ENCODE peak calls at places on chromosomes 12 and 14, in six cellular contexts. Q is CD8-positive, alpha-beta T cell; L is CD8-positive, alpha-beta memory T cell; S is K562; W is cardiac muscle cell; X is right cardiac atrium. O is an unnamed sample. For H3K27me3 and H3K4me1, the result is how much of the 10 kb centered on the place peaks cover.

GRCh38 chr12:68587448-68587873 is 23.2 kb upstream of the RAP1B start:
- DNase-seq in W (no peak), Q (peak), L (peak), S (no peak), X (no peak), O (peak)

GRCh38 chr14:61537567-61538463 is 157.5 kb upstream of the HIF1A start:
- DNase-seq in Q (no peak), S (no peak), W (no peak), X (no peak), L (no peak), O (no peak)

GRCh38 chr12:12776261-12776660 is 9.2 kb upstream of the APOLD1 start:
- DNase-seq in S (no peak), Q (no peak), X (no peak), L (no peak), W (no peak), O (no peak)

GRCh38 chr14:43308411-43308810 is 1198.7 kb downstream of the FSCB start:
- DNase-seq in X (no peak), W (no peak), S (no peak), L (no peak), Q (no peak), O (no peak)

GRCh38 chr14:30016025-30016424 is 88.4 kb upstream of the PRKD1 start:
- DNase-seq in S (no peak), W (no peak), X (no peak), L (no peak), Q (no peak), O (no peak)

GRCh38 chr14:103281496-103282231 is 52.4 kb upstream of the EIF5 start:
- DNase-seq in S (peak), X (no peak), L (no peak), W (peak), Q (no peak), O (no peak)

GRCh38 chr14:38944691-38945090 is 158.3 kb downstream of the SEC23A start:
- DNase-seq in X (no peak), W (no peak), Q (no peak), S (no peak), L (no peak), O (no peak)

GRCh38 chr12:46154221-46154975 is 114.4 kb downstream of the SLC38A1 start:
- DNase-seq in S (no peak), X (no peak), W (peak), Q (no peak), L (no peak), O (no peak)

GRCh38 chr14:68140111-68140741 is 320.6 kb downstream of the RAD51B start:
- DNase-seq in X (no peak), W (peak), L (no peak), S (no peak), Q (no peak), O (no peak)

GRCh38 chr12:14185441-14186192 is 179.9 kb upstream of the ATF7IP start:
- DNase-seq in X (no peak), S (peak), Q (no peak), W (peak), L (no peak), O (no peak)

GRCh38 chr12:10249690-10250455 is 37.2 kb downstream of the GABARAPL1 start:
- DNase-seq in S (no peak), Q (peak), X (no peak), W (no peak), L (no peak), O (no peak)

GRCh38 chr12:53989227-53990113 is 4.5 kb downstream of the HOXC10 start:
- DNase-seq in S (peak), W (peak), X (no peak), L (no peak), Q (no peak), O (no peak)

GRCh38 chr12:118682656-118683055 is 298.7 kb upstream of the SRRM4 start:
- DNase-seq in L (no peak), S (no peak), W (no peak), X (no peak), Q (no peak), O (no peak)

GRCh38 chr14:61077946-61078738 is 97.1 kb downstream of the SLC38A6 start:
- DNase-seq in S (no peak), X (no peak), Q (no peak), L (no peak), W (no peak), O (no peak)

GRCh38 chr12:99339663-99340062 is 307.9 kb upstream of the GARIN6 start:
- DNase-seq in X (no peak), Q (no peak), L (no peak), S (no peak), W (no peak), O (no peak)

GRCh38 chr14:30521899-30522736 is 36.8 kb upstream of the G2E3 start:
- DNase-seq in S (peak), L (no peak), W (peak), X (no peak), Q (no peak), O (peak)

GRCh38 chr14:51176819-51177218 is 63.2 kb upstream of the TMX1 start:
- DNase-seq in S (no peak), X (no peak), Q (no peak), W (no peak), L (no peak), O (no peak)

GRCh38 chr12:93530358-93530757 is 42.1 kb upstream of the SOCS2 start:
- DNase-seq in Q (no peak), W (no peak), X (no peak), S (no peak), L (no peak), O (no peak)

GRCh38 chr12:46770501-46771183 is 55.2 kb downstream of the SLC38A4 start:
- DNase-seq in Q (no peak), L (no peak), W (peak), S (no peak), X (no peak), O (no peak)

GRCh38 chr14:65290830-65291229 is 121.7 kb upstream of the FUT8 start:
- DNase-seq in Q (no peak), X (no peak), W (no peak), S (no peak), L (no peak), O (no peak)

GRCh38 chr14:93991649-93992048 is 5.5 kb upstream of the CCDC197 start:
- DNase-seq in L (no peak), S (no peak), X (no peak), Q (no peak), W (no peak), O (no peak)

GRCh38 chr14:34592623-34593022 is 37.3 kb downstream of the SNX6 start:
- DNase-seq in S (no peak), X (no peak), W (no peak), L (no peak), Q (no peak), O (no peak)

GRCh38 chr14:85539510-85539909 is 9.6 kb downstream of the FLRT2 start:
- DNase-seq in L (no peak), Q (no peak), X (no peak), W (no peak), S (no peak), O (no peak)

GRCh38 chr14:91586451-91586850 is 76.3 kb upstream of the PPP4R3A start:
- DNase-seq in S (no peak), X (no peak), Q (no peak), W (no peak), L (no peak), O (no peak)

GRCh38 chr12:107302649-107303386 is 209.5 kb upstream of the CRY1 start:
- DNase-seq in S (no peak), L (no peak), X (no peak), W (no peak), Q (no peak), O (no peak)

GRCh38 chr12:46385439-46385838 is 12.9 kb upstream of the SLC38A2 start:
- DNase-seq in X (no peak), W (no peak), L (no peak), S (peak), Q (no peak), O (no peak)

GRCh38 chr12:27644446-27644845 is 51.8 kb upstream of the REP15 start:
- DNase-seq in L (no peak), S (no peak), Q (no peak), W (no peak), X (no peak), O (no peak)

GRCh38 chr12:87491089-87491488 is 538.1 kb downstream of the C12orf50 start:
- DNase-seq in X (no peak), L (no peak), W (no peak), S (no peak), Q (no peak), O (no peak)

GRCh38 chr14:60313093-60313492 is 64.1 kb downstream of the PPM1A start:
- DNase-seq in S (peak), X (no peak), Q (no peak), L (no peak), W (no peak), O (no peak)

GRCh38 chr12:95146767-95147166 is 70.5 kb downstream of the FGD6 start:
- DNase-seq in Q (no peak), X (no peak), L (no peak), W (no peak), S (no peak), O (no peak)

GRCh38 chr12:22407397-22407796 is 72.9 kb upstream of the ST8SIA1 start:
- DNase-seq in L (no peak), W (no peak), S (no peak), X (no peak), Q (no peak), O (no peak)

GRCh38 chr12:131979606-131980005 is 29.9 kb downstream of the EP400 start:
- DNase-seq in Q (no peak), L (no peak), S (no peak), X (no peak), W (no peak), O (no peak)

GRCh38 chr12:131982041-131982440 is 32.3 kb downstream of the EP400 start:
- DNase-seq in X (no peak), W (no peak), Q (no peak), S (no peak), L (no peak), O (no peak)

GRCh38 chr12:131980263-131980662 is 30.5 kb downstream of the EP400 start:
- DNase-seq in Q (no peak), X (no peak), W (no peak), S (no peak), L (no peak), O (no peak)

GRCh38 chr12:131983026-131983425 is 33.3 kb downstream of the EP400 start:
- DNase-seq in Q (no peak), S (no peak), L (no peak), W (no peak), X (no peak), O (no peak)

DNA sequence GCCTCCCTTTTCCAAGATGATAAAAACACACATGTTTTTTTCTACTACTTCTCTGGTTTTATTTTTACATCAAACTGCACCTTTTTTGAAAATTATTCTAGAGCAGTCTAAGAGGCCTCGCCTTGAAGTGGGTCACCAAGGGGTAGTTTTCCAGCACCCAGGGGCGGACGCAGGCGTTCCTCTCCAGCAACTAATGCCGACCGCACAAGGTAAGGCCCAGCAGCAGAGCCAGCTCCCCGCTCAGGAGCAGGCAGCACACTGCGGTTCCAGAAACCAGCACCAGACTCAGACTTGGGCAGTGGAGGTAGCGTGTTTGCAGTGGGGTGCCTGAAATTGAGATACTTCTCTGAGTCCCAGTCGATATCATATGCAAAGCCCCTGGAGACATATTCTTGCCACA is 31.6 kb downstream of the EP400 start:
- DNase-seq in X (no peak), L (no peak), S (no peak), Q (no peak), W (no peak), O (no peak)
- H3K27me3 ChIP-seq in X (under half), L (under half), S (under half), Q (under half), W (under half), O (under half)

GRCh38 chr12:125340791-125341190 is 275.6 kb downstream of the AACS start:
- DNase-seq in W (peak), X (no peak), L (no peak), Q (no peak), S (no peak), O (no peak)
- H3K4me1 ChIP-seq in W (under half), X (under half), L (under half), Q (under half), S (under half), O (under half)

GRCh38 chr12:104544836-104545235 is 88.1 kb downstream of the CHST11 start:
- DNase-seq in X (no peak), Q (no peak), S (no peak), W (no peak), L (no peak), O (no peak)
- H3K27ac ChIP-seq in X (no peak), Q (no peak), S (no peak), W (no peak), L (no peak), O (no peak)

GRCh38 chr12:114415525-114415868 is 9.6 kb upstream of the TBX5 start:
- DNase-seq in X (peak), W (peak), S (no peak), Q (no peak), L (no peak), O (no peak)
- H3K27me3 ChIP-seq in X (under half), W (half or more), S (under half), Q (under half), L (under half), O (under half)

DNA sequence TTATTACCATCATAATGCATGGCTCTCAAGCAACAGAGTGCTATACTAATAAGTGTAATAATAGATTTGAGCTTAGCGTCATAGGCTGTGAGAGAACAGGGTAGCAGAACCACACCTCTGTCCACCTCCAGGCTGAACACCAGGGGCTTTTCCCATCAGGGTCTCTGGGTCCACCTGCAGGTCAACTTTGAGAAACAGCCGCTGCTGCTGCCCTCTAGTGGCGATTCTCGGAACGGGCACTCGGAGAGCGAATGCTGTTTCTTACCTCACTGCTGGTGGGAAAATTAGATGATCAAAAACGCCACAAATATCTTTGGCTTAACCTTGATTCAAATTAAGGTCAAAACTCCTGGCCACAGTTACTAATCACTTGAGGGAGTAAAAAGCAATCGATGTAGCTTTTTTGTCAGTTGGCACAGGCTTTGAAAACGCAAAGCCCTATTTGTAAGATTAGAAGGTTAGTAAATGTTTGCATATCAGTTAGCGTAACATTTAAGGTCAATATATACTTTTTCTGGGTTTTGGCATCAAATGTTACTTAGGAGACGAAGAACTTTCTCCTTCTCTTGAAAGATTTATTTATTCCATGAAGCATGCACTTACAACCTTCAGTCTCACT is 127.9 kb upstream of the TMEM132D start:
- DNase-seq in X (peak), W (peak), Q (peak), S (peak), L (peak), O (peak)
- H3K4me1 ChIP-seq in X (under half), W (under half), Q (under half), S (under half), L (under half), O (under half)

O was measured in naive thymus-derived CD4-positive, alpha-beta T cell.